ENCODE peak calls at places on chromosome 16, in nine cellular contexts. B is Peyer's patch, H is heart left ventricle, U is vagina, J is body of pancreas, X is esophagus muscularis mucosa, L is testis, P is IMR-90, E is tibial nerve. R is an unnamed sample.

GRCh38 chr16:57798953-57799618 is 3.2 kb downstream of the KIFC3 start:
- DNase-seq in B (no peak), H (peak; percentile 26), U (no peak), J (peak; percentile 52), X (no peak), L (no peak), P (no peak), E (no peak), R (no peak)

GRCh38 chr16:30603945-30604315 is 6.3 kb downstream of the ZNF689 start:
- DNase-seq in B (no peak), H (no peak), U (no peak), J (no peak), X (no peak), L (no peak), P (no peak), E (no peak), R (no peak)

GRCh38 chr16:69318177-69318910 is 7.2 kb downstream of the VPS4A start:
- DNase-seq in B (no peak), H (no peak), U (no peak), J (peak; percentile 82), X (no peak), L (no peak), P (no peak), E (no peak), R (peak; percentile 39)

GRCh38 chr16:84547539-84548058 is 43.1 kb upstream of the MEAK7 start:
- DNase-seq in B (no peak), H (no peak), U (no peak), J (no peak), X (no peak), L (no peak), P (no peak), E (no peak), R (no peak)

GRCh38 chr16:66988197-66988788 is at the start of gene CES4A:
- DNase-seq in B (peak; percentile 58), H (no peak), U (no peak), J (no peak), X (no peak), L (no peak), P (peak; percentile 73), E (peak; percentile 41), R (no peak)

GRCh38 chr16:30335598-30336474 is 19.3 kb downstream of the CD2BP2 start:
- DNase-seq in B (no peak), H (no peak), U (peak; percentile 77), J (peak; percentile 45), X (peak; percentile 91), L (peak; percentile 67), P (no peak), E (no peak), R (no peak)

GRCh38 chr16:85393674-85394510 is 219.2 kb upstream of the GSE1 start:
- DNase-seq in B (peak; percentile 73), H (peak; percentile 85), U (no peak), J (peak; percentile 65), X (no peak), L (peak; percentile 53), P (peak; percentile 40), E (no peak), R (no peak)

GRCh38 chr16:50390914-50391700 is 22.3 kb upstream of the BRD7 start:
- DNase-seq in B (no peak), H (no peak), U (no peak), J (no peak), X (no peak), L (no peak), P (no peak), E (no peak), R (no peak)

GRCh38 chr16:12459993-12460392 is 343.7 kb downstream of the CPPED1 start:
- DNase-seq in B (no peak), H (no peak), U (no peak), J (no peak), X (no peak), L (no peak), P (no peak), E (no peak), R (no peak)

GRCh38 chr16:75263963-75264445 is 12.6 kb upstream of the BCAR1 start:
- DNase-seq in B (peak; percentile 76), H (peak; percentile 64), U (no peak), J (no peak), X (no peak), L (peak; percentile 75), P (no peak), E (no peak), R (peak; percentile 89)

GRCh38 chr16:67733734-67734470 is 14.8 kb upstream of the GFOD2 start:
- DNase-seq in B (no peak), H (no peak), U (no peak), J (no peak), X (no peak), L (no peak), P (no peak), E (no peak), R (no peak)

GRCh38 chr16:53052519-53053501 is at the start of gene CHD9NB:
- DNase-seq in B (peak; percentile 84), H (no peak), U (no peak), J (no peak), X (no peak), L (no peak), P (peak; percentile 86), E (no peak), R (peak; percentile 47)

GRCh38 chr16:50841081-50841886 is 99.4 kb downstream of the CYLD start:
- DNase-seq in B (no peak), H (no peak), U (peak; percentile 82), J (peak; percentile 34), X (no peak), L (peak; percentile 42), P (no peak), E (no peak), R (no peak)

GRCh38 chr16:11501583-11502138 is 85.1 kb downstream of the LITAF start:
- DNase-seq in B (no peak), H (no peak), U (no peak), J (no peak), X (no peak), L (no peak), P (no peak), E (no peak), R (no peak)

GRCh38 chr16:66547101-66547989 is 2.6 kb downstream of the TK2 start:
- DNase-seq in B (no peak), H (no peak), U (no peak), J (no peak), X (no peak), L (no peak), P (no peak), E (no peak), R (peak; percentile 74)

DNA sequence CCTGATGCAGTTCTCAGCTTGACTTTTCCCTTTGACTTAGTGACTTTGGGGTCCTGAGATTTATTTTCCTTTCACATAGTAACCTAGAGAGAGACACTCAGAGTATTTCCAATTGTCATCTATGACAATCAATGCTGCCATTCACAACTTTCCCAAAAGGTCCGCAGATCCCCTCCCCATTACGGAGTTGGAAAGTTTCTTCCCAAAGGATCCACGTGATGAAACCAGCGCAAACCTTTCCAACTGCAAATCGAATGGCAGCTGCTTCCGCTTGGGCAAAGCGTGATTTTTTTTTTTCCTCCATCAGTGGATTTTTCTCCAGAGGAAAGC is 539 bp upstream of the FCSK start:
- DNase-seq in B (no peak), H (no peak), U (no peak), J (no peak), X (no peak), L (no peak), P (no peak), E (no peak), R (no peak)
- TF ChIP-seq POLR2A in B (no peak), H (no peak), U (no peak), J (no peak), X (no peak), L (no peak), P (no peak), E (no peak), R (no peak)

DNA sequence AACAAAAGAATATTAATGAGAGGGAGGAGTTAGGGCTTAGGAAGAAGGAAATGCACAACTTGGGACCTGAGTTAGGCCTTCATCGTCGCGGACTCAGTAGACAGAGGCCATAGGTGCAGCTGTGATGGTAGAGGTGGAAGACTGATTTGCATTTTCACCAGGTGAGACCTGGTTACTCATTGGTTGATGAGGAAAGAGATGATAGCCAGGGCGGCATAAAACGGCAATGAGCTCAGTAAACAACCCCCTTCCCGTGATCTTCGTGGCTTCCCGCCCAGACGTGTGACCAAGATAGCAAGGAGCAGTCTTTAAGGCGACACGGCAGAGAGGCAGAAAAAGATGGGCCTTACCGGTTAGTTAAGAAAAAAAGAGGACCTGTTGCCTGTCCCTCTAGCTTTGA is at the start of gene TMC5:
- DNase-seq in B (peak; percentile 85), H (no peak), U (no peak), J (no peak), X (no peak), L (no peak), P (no peak), E (no peak), R (no peak)
- H3K4me3 ChIP-seq in B (peak within 1 kb of the TSS; percentile 50), H (no peak within 1 kb of the TSS), U (no peak within 1 kb of the TSS), J (no peak within 1 kb of the TSS), X (no peak within 1 kb of the TSS), L (no peak within 1 kb of the TSS), P (no peak within 1 kb of the TSS), E (no peak within 1 kb of the TSS), R (no peak within 1 kb of the TSS)

GRCh38 chr16:60651351-60651750 is 1384.9 kb downstream of the CDH8 start:
- DNase-seq in B (no peak), H (no peak), U (no peak), J (no peak), X (no peak), L (no peak), P (no peak), E (no peak), R (no peak)
- TF ChIP-seq CTCF in B (no peak), H (no peak), U (no peak), J (no peak), X (no peak), L (no peak), P (no peak), E (no peak), R (no peak)

DNA sequence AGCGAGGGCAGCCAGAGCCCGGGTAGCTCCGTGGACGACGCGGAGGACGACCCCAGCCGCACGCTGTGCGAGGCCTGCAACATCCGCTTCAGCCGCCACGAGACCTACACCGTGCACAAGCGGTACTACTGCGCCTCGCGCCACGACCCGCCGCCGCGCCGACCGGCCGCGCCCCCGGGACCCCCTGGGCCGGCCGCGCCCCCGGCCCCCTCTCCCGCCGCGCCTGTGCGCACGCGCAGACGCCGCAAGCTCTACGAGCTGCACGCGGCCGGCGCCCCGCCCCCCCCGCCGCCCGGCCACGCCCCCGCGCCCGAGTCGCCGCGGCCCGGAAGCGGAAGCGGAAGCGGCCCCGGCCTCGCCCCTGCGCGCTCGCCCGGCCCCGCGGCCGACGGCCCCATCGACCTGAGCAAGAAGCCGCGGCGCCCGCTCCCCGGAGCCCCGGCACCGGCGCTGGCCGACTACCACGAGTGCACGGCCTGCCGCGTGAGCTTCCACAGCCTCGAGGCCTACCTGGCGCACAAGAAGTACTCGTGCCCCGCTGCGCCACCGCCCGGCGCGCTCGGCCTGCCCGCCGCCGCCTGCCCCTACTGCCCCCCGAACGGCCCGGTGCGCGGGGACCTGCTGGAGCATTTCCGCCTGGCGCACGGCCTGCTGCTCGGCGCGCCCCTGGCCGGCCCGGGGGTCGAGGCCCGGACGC is 36.1 kb upstream of the ZC3H18 start:
- DNase-seq in B (peak; percentile 84), H (peak; percentile 91), U (no peak), J (peak; percentile 44), X (no peak), L (peak; percentile 72), P (peak; percentile 45), E (peak; percentile 51), R (no peak)
- TF ChIP-seq POLR2A in B (peak; percentile 46), H (peak; percentile 71), U (no peak), J (no peak), X (no peak), L (no peak), P (no peak), E (no peak), R (no peak)

R was measured in lower leg skin.